ENCODE peak calls at places on chromosomes 16 and 17, in five cellular contexts. G is thyroid gland, W is heart right ventricle, N is lower lobe of right lung, I is cardiac muscle cell. B is an unnamed sample. For H3K27me3, the result is how much of the 10 kb centered on the place peaks cover.

GRCh38 chr16:918068-918467 is 52.7 kb downstream of the LMF1 start:
- DNase-seq in G (no peak), W (no peak), N (no peak), I (no peak), B (no peak)

GRCh38 chr17:16446338-16446983 is 31.1 kb downstream of the TRPV2 start:
- DNase-seq in G (no peak), W (no peak), N (no peak), I (no peak), B (no peak)

GRCh38 chr17:61562287-61562686 is 28.7 kb downstream of the NACA2 start:
- DNase-seq in G (no peak), W (no peak), N (no peak), I (no peak), B (no peak)

GRCh38 chr16:425740-426114 is 278 bp downstream of the RAB11FIP3 start:
- DNase-seq in G (no peak), W (no peak), N (no peak), I (peak), B (no peak)

GRCh38 chr16:2954228-2954627 is 9.8 kb upstream of the KREMEN2 start:
- DNase-seq in G (no peak), W (no peak), N (no peak), I (no peak), B (no peak)

GRCh38 chr17:27296427-27296979 is 2.6 kb downstream of the WSB1 start:
- DNase-seq in G (no peak), W (no peak), N (no peak), I (no peak), B (no peak)

GRCh38 chr17:69539781-69540319 is 125.4 kb downstream of the MAP2K6 start:
- DNase-seq in G (peak), W (no peak), N (no peak), I (no peak), B (no peak)

GRCh38 chr17:15414502-15415348 is 52.7 kb downstream of the CDRT4 start:
- DNase-seq in G (peak), W (peak), N (peak), I (peak), B (no peak)

GRCh38 chr17:75979705-75980187 is 706 bp downstream of the TEN1 start:
- DNase-seq in G (no peak), W (no peak), N (no peak), I (no peak), B (no peak)

GRCh38 chr17:35254107-35254802 is 11.4 kb downstream of the SLFN5 start:
- DNase-seq in G (peak), W (no peak), N (peak), I (peak), B (no peak)

GRCh38 chr17:214881-215331 is 33.5 kb upstream of the DOC2B start:
- DNase-seq in G (no peak), W (no peak), N (no peak), I (no peak), B (no peak)

GRCh38 chr16:55943257-55943656 is 68.1 kb upstream of the CES5A start:
- DNase-seq in G (no peak), W (no peak), N (no peak), I (no peak), B (no peak)

GRCh38 chr17:39082482-39082881 is 69.0 kb downstream of the PLXDC1 start:
- DNase-seq in G (no peak), W (no peak), N (no peak), I (no peak), B (no peak)

GRCh38 chr16:67006930-67007658 is 18.7 kb downstream of the CES4A start:
- DNase-seq in G (peak), W (no peak), N (no peak), I (no peak), B (no peak)

GRCh38 chr16:17070882-17071592 is 399.7 kb downstream of the XYLT1 start:
- DNase-seq in G (peak), W (no peak), N (peak), I (peak), B (no peak)

GRCh38 chr17:1087381-1088241 is 90.7 kb downstream of the TIMM22 start:
- DNase-seq in G (peak), W (peak), N (peak), I (peak), B (no peak)

GRCh38 chr16:10466861-10467260 is 81.0 kb downstream of the ATF7IP2 start:
- DNase-seq in G (no peak), W (no peak), N (no peak), I (no peak), B (no peak)

GRCh38 chr17:42076797-42077559 is 21.3 kb downstream of the ZNF385C start:
- DNase-seq in G (no peak), W (no peak), N (no peak), I (no peak), B (no peak)

GRCh38 chr17:42071810-42072209 is 21.4 kb upstream of the C17orf113 start:
- DNase-seq in G (no peak), W (no peak), N (no peak), I (no peak), B (no peak)

GRCh38 chr17:42068979-42069378 is 18.6 kb upstream of the C17orf113 start:
- DNase-seq in G (no peak), W (no peak), N (no peak), I (no peak), B (no peak)

GRCh38 chr17:42075789-42076188 is 22.5 kb downstream of the ZNF385C start:
- DNase-seq in G (no peak), W (no peak), N (no peak), I (no peak), B (no peak)

GRCh38 chr17:42072323-42073187 is 22.2 kb upstream of the C17orf113 start:
- DNase-seq in G (peak), W (no peak), N (no peak), I (peak), B (peak)
- TF ChIP-seq CTCF in G (peak), W (no peak), N (no peak), I (no peak), B (peak)

GRCh38 chr16:49861299-49861698 is 5.4 kb upstream of the ZNF423 start:
- DNase-seq in G (no peak), W (no peak), N (no peak), I (no peak), B (no peak)

GRCh38 chr16:49858200-49859129 is 2.6 kb upstream of the ZNF423 start:
- DNase-seq in G (peak), W (peak), N (no peak), I (peak), B (no peak)

GRCh38 chr16:49857423-49858181 is 1.7 kb upstream of the ZNF423 start:
- DNase-seq in G (peak), W (peak), N (no peak), I (peak), B (peak)

GRCh38 chr16:49860593-49860992 is 4.7 kb upstream of the ZNF423 start:
- DNase-seq in G (no peak), W (no peak), N (no peak), I (no peak), B (no peak)

GRCh38 chr16:49859139-49859947 is 3.4 kb upstream of the ZNF423 start:
- DNase-seq in G (peak), W (peak), N (no peak), I (peak), B (peak)
- H3K27me3 ChIP-seq in G (under half), W (under half), N (under half), I (under half), B (under half)

GRCh38 chr16:31201511-31202401 is 804 bp downstream of the PYCARD start:
- DNase-seq in G (peak), W (peak), N (peak), I (no peak), B (no peak)

GRCh38 chr16:31204871-31205666 is 2.5 kb upstream of the PYCARD start:
- DNase-seq in G (no peak), W (no peak), N (no peak), I (no peak), B (no peak)

GRCh38 chr16:31200821-31201510 is 1.6 kb downstream of the PYCARD start:
- DNase-seq in G (no peak), W (no peak), N (no peak), I (no peak), B (peak)

GRCh38 chr16:31199430-31200041 is 3.0 kb downstream of the PYCARD start:
- DNase-seq in G (no peak), W (no peak), N (no peak), I (no peak), B (no peak)

DNA sequence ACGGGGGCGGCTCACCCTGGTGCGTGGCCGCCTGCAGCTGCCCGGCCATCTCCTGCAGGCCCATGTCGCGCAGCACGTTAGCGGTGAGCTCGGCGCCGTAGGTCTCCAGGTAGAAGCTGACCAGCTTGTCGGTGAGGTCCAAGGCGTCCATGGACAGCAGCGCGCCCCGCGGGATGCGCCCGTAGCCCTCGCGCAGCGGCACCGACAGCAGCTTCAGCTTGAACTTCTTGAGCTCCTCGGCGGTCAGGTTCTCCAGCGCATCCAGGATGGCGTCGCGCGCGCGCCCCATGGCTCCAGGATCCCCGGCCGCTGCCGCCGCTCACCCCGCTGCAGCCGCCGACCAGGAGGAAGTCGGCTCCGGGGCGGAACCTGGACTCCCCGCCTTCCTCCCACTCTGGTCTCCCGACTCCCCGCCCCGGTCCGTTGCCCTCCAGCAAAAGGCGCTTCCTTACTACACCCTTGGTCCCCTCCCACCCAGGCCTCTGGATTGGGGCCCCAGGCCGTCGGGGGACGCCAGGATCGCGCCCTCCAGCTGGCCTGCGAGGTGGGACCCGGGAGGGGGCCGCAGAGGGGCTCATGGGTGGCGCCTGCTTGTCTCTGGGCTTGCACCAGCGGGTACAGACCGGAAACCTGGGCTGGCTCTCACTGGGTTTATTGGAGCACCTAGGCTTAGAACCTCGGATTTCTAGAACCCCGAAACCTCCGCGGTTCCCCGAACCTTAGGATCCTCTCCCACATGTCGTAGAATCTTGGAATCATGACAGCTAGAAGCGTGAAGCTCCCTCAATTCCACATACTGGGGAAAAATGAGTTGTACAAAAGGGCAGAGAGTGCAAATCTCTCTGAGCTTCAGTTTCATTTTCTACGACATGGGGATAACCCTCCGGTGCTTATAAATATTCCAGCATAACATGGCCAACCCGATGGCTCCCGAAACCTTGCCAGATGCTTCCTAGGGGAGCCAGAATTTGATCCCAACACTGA is at the start of gene PYCARD:
- DNase-seq in G (peak), W (peak), N (peak), I (peak), B (no peak)
- H3K4me3 ChIP-seq in G (peak), W (peak), N (peak), I (peak), B (peak)

GRCh38 chr17:30380106-30380420 is 1.3 kb downstream of the CPD start:
- DNase-seq in G (no peak), W (no peak), N (no peak), I (no peak), B (no peak)

GRCh38 chr17:30380643-30381419 is 2.1 kb downstream of the CPD start:
- DNase-seq in G (no peak), W (no peak), N (no peak), I (no peak), B (no peak)

GRCh38 chr17:30378797-30379302 is at the start of gene CPD:
- DNase-seq in G (peak), W (peak), N (peak), I (peak), B (peak)

GRCh38 chr17:30378191-30378796 is 433 bp upstream of the CPD start:
- DNase-seq in G (peak), W (peak), N (peak), I (peak), B (no peak)

DNA sequence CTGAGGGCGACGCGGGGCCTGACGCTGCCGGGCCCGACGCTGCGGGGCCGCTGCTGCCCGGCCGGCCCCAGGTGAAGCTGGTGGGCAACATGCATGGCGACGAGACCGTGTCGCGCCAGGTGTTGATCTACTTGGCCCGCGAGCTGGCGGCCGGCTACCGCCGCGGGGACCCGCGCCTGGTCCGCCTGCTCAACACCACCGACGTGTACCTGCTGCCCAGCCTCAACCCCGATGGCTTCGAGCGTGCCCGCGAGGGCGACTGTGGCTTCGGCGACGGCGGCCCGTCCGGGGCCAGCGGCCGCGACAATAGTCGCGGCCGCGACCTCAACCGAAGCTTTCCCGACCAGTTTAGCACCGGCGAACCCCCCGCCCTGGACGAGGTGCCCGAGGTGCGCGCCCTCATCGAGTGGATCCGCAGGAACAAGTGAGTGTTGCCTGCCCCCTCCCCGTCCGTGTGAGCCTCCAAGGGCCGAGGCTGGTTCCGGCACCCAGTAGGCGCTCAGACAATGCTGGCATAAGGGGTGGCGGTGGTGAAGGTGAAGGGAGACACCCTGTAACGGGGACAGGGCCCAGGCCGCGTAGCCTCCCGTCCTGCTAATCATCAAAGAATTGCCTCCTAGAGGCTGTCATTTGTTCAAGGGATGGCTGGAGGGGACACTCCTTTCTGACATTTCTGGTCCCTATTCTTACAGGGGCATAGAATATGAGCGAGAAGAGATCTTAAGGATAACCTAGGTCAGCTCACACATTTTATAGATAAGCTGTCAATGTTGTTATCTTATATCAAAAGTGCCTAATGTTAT is 777 bp downstream of the CPD start:
- DNase-seq in G (peak), W (peak), N (peak), I (peak), B (peak)
- TF ChIP-seq CTCF in G (peak), W (no peak), N (no peak), I (no peak), B (no peak)

GRCh38 chr17:67421869-67422273 is 44.8 kb downstream of the PITPNC1 start:
- DNase-seq in G (no peak), W (no peak), N (no peak), I (no peak), B (no peak)
- H3K27me3 ChIP-seq in G (under half), W (under half), N (under half), I (under half), B (under half)

GRCh38 chr17:8160224-8160577 is 2.5 kb downstream of the VAMP2 start:
- DNase-seq in G (no peak), W (no peak), N (no peak), I (no peak), B (no peak)

GRCh38 chr17:8161289-8162231 is 1.2 kb downstream of the VAMP2 start:
- DNase-seq in G (no peak), W (no peak), N (peak), I (no peak), B (no peak)

GRCh38 chr17:8159459-8160223 is 3.1 kb downstream of the VAMP2 start:
- DNase-seq in G (no peak), W (no peak), N (peak), I (no peak), B (no peak)

GRCh38 chr17:8162232-8162996 is at the start of gene VAMP2:
- DNase-seq in G (peak), W (peak), N (peak), I (peak), B (no peak)

GRCh38 chr17:8160741-8161221 is 2.0 kb downstream of the VAMP2 start:
- DNase-seq in G (no peak), W (no peak), N (peak), I (no peak), B (no peak)
- H3K4me3 ChIP-seq in G (no peak), W (no peak), N (no peak), I (no peak), B (no peak)

DNA sequence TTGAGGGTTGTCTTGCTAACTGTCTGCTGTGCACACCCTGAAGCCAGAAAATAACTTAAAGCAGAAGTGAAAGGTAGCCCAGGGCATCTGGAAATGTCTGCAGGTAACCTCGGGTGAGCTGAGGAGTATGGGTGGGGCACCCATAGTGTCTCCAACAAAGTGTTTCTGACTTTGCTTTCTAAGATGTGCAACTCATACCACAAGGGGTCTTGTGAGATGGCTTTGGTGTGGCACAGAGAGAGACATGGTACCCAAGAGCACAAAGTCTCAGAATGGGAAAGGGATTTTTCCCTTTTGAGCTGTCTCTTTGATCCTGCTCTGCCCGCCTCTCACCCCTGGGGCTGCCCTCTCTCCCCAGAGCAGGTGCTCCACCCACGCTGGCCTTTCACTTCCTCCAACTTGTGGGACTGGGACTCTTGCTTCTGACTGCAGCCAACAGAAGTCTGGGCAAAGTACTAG is 6.9 kb downstream of the CHD9 start:
- DNase-seq in G (no peak), W (no peak), N (peak), I (no peak), B (no peak)
- TF ChIP-seq CTCF in G (no peak), W (no peak), N (no peak), I (no peak), B (no peak)

GRCh38 chr17:7444682-7445010 is 215 bp upstream of the CHRNB1 start:
- DNase-seq in G (no peak), W (no peak), N (no peak), I (no peak), B (no peak)

GRCh38 chr17:7443499-7444485 is 1.1 kb upstream of the CHRNB1 start:
- DNase-seq in G (no peak), W (no peak), N (no peak), I (no peak), B (no peak)

GRCh38 chr17:7446669-7447068 is 1.8 kb downstream of the CHRNB1 start:
- DNase-seq in G (no peak), W (no peak), N (no peak), I (no peak), B (no peak)

GRCh38 chr17:7442142-7442541 is 2.7 kb upstream of the CHRNB1 start:
- DNase-seq in G (no peak), W (no peak), N (no peak), I (no peak), B (no peak)

DNA sequence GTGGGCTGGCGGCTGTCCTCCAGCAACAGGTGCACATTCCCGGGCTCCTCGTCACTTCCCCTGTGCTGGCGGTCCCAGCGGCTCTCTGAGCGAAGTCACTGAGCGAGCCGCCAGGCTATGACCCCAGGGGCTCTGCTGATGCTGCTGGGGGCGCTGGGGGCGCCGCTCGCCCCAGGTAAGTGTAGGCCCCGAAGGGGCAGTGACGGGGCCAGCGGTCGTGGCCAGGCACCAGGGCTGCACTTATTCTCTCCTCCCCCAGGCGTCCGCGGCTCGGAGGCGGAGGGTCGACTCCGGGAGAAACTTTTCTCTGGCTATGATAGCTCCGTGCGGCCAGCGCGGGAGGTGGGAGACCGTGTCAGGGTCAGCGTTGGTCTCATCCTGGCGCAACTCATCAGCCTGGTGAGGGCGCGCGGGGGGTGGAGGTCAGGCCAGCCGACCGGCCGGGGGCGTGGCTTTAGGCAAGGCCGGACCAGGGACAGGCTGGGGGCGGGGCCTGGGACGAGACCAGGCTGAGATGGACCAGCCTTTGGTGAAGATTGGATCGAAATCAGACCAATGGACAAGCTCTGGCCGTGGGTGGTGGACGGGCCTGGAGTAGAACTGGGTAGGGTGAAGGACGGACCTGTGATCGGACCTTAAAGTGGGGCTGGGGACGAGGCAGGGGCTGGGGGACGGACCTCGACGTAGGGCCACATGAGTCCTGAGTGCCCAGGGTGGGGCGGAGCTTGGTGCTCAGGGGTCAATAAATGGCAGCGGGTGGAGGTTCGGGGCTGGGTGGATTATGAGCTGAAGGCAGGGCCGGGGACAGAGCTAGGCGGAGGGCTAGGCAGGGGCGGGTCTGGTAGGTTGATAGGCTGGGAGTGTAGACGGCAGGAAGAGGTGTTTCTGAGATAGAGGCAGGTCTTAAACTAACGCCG is at the start of gene CHRNB1:
- DNase-seq in G (peak), W (peak), N (peak), I (peak), B (peak)
- H3K27me3 ChIP-seq in G (under half), W (under half), N (half or more), I (under half), B (under half)

GRCh38 chr17:72120878-72121163 is at the start of gene SOX9:
- DNase-seq in G (peak), W (peak), N (peak), I (peak), B (peak)
- H3K4me3 ChIP-seq in G (peak), W (peak), N (peak), I (peak), B (peak)